ENCODE peak calls at places on chromosome 14, in five cellular contexts. P, K, H, A and Q are unnamed samples.

GRCh38 chr14:105528197-105528858 is 1.9 kb downstream of the TMEM121 start:
- DNase-seq in P (peak), K (peak), H (peak), A (no peak), Q (peak)

GRCh38 chr14:34356267-34356660 is 105.8 kb downstream of the SPTSSA start:
- DNase-seq in P (no peak), K (no peak), H (no peak), A (no peak), Q (no peak)

GRCh38 chr14:92794547-92794941 is 439 bp downstream of the GOLGA5 start:
- DNase-seq in P (no peak), K (peak), H (no peak), A (no peak), Q (peak)

GRCh38 chr14:103721334-103722120 is 5.9 kb downstream of the ZFYVE21 start:
- DNase-seq in P (peak), K (no peak), H (no peak), A (no peak), Q (no peak)

GRCh38 chr14:61125314-61126082 is 144.5 kb downstream of the SLC38A6 start:
- DNase-seq in P (no peak), K (no peak), H (no peak), A (no peak), Q (no peak)

GRCh38 chr14:74611672-74612345 is at the start of gene LTBP2:
- DNase-seq in P (no peak), K (peak), H (no peak), A (no peak), Q (peak)

GRCh38 chr14:28763914-28764848 is 2.4 kb upstream of the FOXG1 start:
- DNase-seq in P (no peak), K (no peak), H (no peak), A (no peak), Q (peak)

GRCh38 chr14:68405959-68406358 is 386.9 kb downstream of the ZFP36L1 start:
- DNase-seq in P (no peak), K (no peak), H (no peak), A (no peak), Q (no peak)

GRCh38 chr14:104290756-104291122 is 152.4 kb downstream of the KIF26A start:
- DNase-seq in P (no peak), K (no peak), H (no peak), A (no peak), Q (no peak)

GRCh38 chr14:32319368-32320049 is 9.6 kb upstream of the AKAP6 start:
- DNase-seq in P (no peak), K (no peak), H (no peak), A (no peak), Q (no peak)

GRCh38 chr14:74425525-74426201 is 347 bp downstream of the SYNDIG1L start:
- DNase-seq in P (no peak), K (peak), H (no peak), A (no peak), Q (peak)

GRCh38 chr14:90983560-90983959 is 76.9 kb downstream of the RPS6KA5 start:
- DNase-seq in P (no peak), K (no peak), H (no peak), A (no peak), Q (no peak)

GRCh38 chr14:52918486-52918885 is 32.4 kb downstream of the FERMT2 start:
- DNase-seq in P (peak), K (no peak), H (no peak), A (peak), Q (no peak)

GRCh38 chr14:29339491-29339890 is 572.9 kb downstream of the FOXG1 start:
- DNase-seq in P (no peak), K (no peak), H (no peak), A (no peak), Q (no peak)

GRCh38 chr14:44163946-44164345 is 343.1 kb downstream of the FSCB start:
- DNase-seq in P (no peak), K (no peak), H (no peak), A (no peak), Q (no peak)

GRCh38 chr14:62143235-62143634 is 381.0 kb downstream of the SNAPC1 start:
- DNase-seq in P (no peak), K (no peak), H (no peak), A (no peak), Q (no peak)

GRCh38 chr14:77027538-77028383 is 747 bp downstream of the IRF2BPL start:
- DNase-seq in P (peak), K (peak), H (no peak), A (no peak), Q (peak)

GRCh38 chr14:59870277-59871165 is at the start of gene RTN1:
- DNase-seq in P (peak), K (peak), H (no peak), A (no peak), Q (peak)

GRCh38 chr14:53537421-53538315 is 384.5 kb upstream of the DDHD1 start:
- DNase-seq in P (no peak), K (no peak), H (no peak), A (no peak), Q (peak)

GRCh38 chr14:38042356-38042755 is 165.3 kb upstream of the SSTR1 start:
- DNase-seq in P (peak), K (no peak), H (peak), A (no peak), Q (peak)

GRCh38 chr14:65423986-65424385 is 11.5 kb downstream of the FUT8 start:
- DNase-seq in P (no peak), K (no peak), H (no peak), A (no peak), Q (no peak)

GRCh38 chr14:106436310-106436905 is 910.0 kb downstream of the TMEM121 start:
- DNase-seq in P (peak), K (peak), H (no peak), A (no peak), Q (peak)

DNA sequence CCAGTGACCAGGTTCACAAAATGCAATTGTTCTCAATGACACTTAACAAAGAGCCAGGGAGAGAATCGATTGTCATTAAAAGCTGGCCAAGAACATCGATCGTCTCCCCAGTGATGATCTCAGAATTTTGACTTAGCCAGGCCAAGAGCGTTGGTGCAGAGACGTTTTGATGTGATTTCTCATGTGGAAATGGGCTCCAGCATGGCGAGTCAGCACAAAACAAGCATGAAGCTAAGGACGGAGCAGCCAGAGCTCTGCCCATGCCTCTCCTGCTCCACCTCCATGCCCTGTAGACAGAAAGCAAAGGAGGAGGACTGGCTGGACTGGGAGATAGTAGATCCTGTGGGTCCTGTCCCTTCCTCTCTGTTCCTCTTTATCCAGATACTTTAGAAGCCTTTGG is 270.7 kb downstream of the FOXN3 start:
- DNase-seq in P (no peak), K (no peak), H (no peak), A (no peak), Q (no peak)
- TF ChIP-seq JUNB in P (no peak), K (no peak), H (no peak), A (no peak), Q (no peak)

DNA sequence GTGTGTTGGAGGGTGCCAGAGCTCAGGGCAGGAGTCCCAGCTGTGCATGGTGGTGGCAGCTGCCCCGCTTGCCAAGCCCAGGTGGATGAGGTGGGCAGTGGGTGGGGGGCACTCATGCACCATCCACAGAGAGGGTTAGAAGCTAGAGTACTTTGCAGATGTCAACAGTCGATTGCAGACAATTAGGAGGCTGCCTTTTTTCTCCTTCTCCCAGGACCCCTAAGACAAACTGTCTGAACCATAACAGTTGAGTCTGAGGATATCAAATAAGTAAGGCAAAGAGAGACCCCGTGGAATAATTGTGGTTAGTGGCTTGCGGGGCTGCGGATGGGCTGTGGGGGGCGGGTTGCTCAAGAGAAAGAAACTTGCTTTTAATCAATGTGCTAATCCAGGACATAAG is 926.1 kb downstream of the VRK1 start:
- DNase-seq in P (no peak), K (no peak), H (no peak), A (no peak), Q (no peak)
- TF ChIP-seq JUNB in P (no peak), K (no peak), H (no peak), A (no peak), Q (no peak)

DNA sequence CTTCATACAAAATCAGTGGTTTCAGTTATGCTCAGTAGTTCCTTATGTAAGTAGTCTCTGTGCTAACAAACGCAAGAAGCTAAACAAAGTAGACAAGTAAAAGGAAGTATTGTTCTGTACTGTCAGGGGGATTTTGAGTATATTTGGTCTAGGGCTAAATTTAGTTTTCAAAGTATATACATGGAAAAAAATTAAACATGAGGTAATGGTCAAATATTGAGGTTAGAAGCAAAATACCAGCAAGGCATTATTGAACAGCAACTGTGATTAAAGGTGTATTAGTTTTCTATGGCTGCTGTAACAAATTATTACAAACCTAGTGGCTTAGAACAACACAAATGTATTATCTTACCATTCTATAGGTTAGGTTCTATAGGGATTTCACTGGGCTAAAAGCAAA is 18.8 kb downstream of the GNG2 start:
- DNase-seq in P (no peak), K (no peak), H (peak), A (no peak), Q (no peak)
- TF ChIP-seq JUNB in P (no peak), K (no peak), H (no peak), A (no peak), Q (no peak)

DNA sequence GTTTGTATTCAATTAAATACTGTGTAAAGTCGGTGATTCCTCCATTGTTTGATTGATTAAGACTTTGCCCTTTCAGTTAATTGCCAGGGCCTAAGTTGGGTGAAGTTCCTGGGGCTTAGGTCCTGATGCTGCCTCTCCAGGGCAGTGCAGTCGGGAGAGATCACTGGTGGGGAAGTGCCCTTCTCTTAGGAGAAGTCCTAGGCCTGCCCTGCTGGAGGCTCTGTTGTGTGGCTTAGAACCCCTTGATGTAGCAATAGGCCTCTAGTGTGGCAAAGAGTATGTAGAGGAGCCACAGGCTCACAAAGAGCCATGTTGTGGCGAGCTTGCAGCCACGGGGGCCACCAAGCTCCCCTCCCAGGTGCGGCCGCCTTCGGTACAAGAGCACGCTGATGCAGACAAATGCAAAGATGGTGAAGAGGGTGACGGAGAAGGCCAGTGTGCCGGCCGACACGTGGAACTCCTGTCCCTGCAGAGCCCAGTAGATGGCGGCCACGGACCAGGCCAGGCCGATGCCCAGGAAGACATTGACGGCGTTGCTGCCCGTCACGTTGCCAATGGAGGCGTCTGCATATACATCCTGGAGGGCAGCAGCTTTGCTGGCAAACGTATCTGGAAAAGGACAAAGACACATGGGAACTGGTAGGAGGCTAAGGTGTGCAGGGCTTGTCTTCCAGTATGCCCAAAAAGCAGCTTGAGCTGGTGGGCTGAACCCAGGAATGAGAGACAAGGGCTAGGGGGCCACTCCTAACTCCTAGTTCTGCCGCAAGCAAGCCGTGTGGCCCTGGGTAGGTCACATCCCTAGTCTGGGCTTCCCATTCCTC is 142.8 kb downstream of the SLC8A3 start:
- DNase-seq in P (peak), K (peak), H (peak), A (no peak), Q (peak)
- TF ChIP-seq JUNB in P (no peak), K (no peak), H (no peak), A (no peak), Q (no peak)